ENCODE peak calls at places on chromosomes 12 and 14, in five cellular contexts. N is testis, Q is left ventricle myocardium inferior, C is A549, T is HepG2. R is an unnamed sample.
A peak's percentile ranks its signal among the peaks of the same experiment; 100 is the strongest.

GRCh38 chr14:105168979-105169507 is 467 bp upstream of the JAG2 start:
- DNase-seq in T (no peak), Q (no peak), C (peak; percentile 68), N (no peak), R (peak; percentile 40)

GRCh38 chr12:25797949-25798348 is 160.5 kb upstream of the RASSF8 start:
- DNase-seq in Q (no peak), N (no peak), T (no peak), C (no peak), R (no peak)

GRCh38 chr12:114616081-114616480 is 67.9 kb downstream of the TBX3 start:
- DNase-seq in N (no peak), C (no peak), T (no peak), Q (no peak), R (no peak)

GRCh38 chr12:114694436-114695304 is 10.7 kb upstream of the TBX3 start:
- DNase-seq in Q (no peak), C (no peak), N (no peak), T (no peak), R (no peak)

GRCh38 chr12:51884676-51885229 is 3.1 kb upstream of the ANKRD33 start:
- DNase-seq in C (peak; percentile 78), N (no peak), T (peak; percentile 80), Q (no peak), R (peak; percentile 72)

GRCh38 chr12:109738209-109738608 is 24.6 kb downstream of the FAM222A start:
- DNase-seq in Q (no peak), C (no peak), T (no peak), N (no peak), R (no peak)

GRCh38 chr14:89926709-89927108 is 27.8 kb downstream of the EFCAB11 start:
- DNase-seq in C (no peak), Q (no peak), N (no peak), T (peak; percentile 24), R (no peak)

GRCh38 chr14:68279777-68280233 is 460.2 kb downstream of the RAD51B start:
- DNase-seq in Q (no peak), N (no peak), C (no peak), T (no peak), R (no peak)

GRCh38 chr12:67892289-67892688 is 97.0 kb upstream of the IFNG-AS1 start:
- DNase-seq in N (no peak), C (no peak), Q (no peak), T (no peak), R (no peak)

GRCh38 chr14:59406454-59407245 is 58.5 kb downstream of the GPR135 start:
- DNase-seq in N (peak; percentile 33), Q (no peak), T (peak; percentile 66), C (no peak), R (peak; percentile 20)

GRCh38 chr12:48291511-48291910 is 59.2 kb downstream of the ZNF641 start:
- DNase-seq in N (no peak), T (no peak), Q (no peak), C (no peak), R (no peak)

GRCh38 chr14:104392001-104392395 is 187.6 kb upstream of the C14orf180 start:
- DNase-seq in N (no peak), T (no peak), C (no peak), Q (no peak), R (no peak)

GRCh38 chr12:55548756-55549155 is 646 bp upstream of the OR6C4 start:
- DNase-seq in T (no peak), C (no peak), Q (no peak), N (no peak), R (no peak)

GRCh38 chr12:52435659-52435999 is 1.5 kb upstream of the KRT75 start:
- DNase-seq in T (no peak), Q (no peak), N (no peak), C (no peak), R (no peak)

GRCh38 chr14:70857499-70857895 is 48.2 kb upstream of the MAP3K9 start:
- DNase-seq in N (no peak), T (no peak), Q (no peak), C (no peak), R (no peak)

GRCh38 chr14:21098134-21098891 is at the start of gene ZNF219:
- DNase-seq in N (peak; percentile 75), T (peak; percentile 74), C (peak; percentile 73), Q (peak; percentile 74), R (peak; percentile 75)

GRCh38 chr12:49838973-49839633 is 3.8 kb downstream of the BCDIN3D start:
- DNase-seq in Q (no peak), C (peak; percentile 58), N (no peak), T (peak; percentile 43), R (peak; percentile 60)

GRCh38 chr12:3920378-3921141 is 47.4 kb upstream of the PARP11 start:
- DNase-seq in Q (no peak), N (no peak), C (no peak), T (peak; percentile 66), R (peak; percentile 45)

GRCh38 chr14:31269599-31270195 is 62.1 kb upstream of the HECTD1 start:
- DNase-seq in T (no peak), Q (no peak), C (no peak), N (no peak), R (no peak)

GRCh38 chr14:31271648-31272047 is 64.1 kb upstream of the HECTD1 start:
- DNase-seq in C (no peak), T (no peak), N (no peak), Q (no peak), R (no peak)

GRCh38 chr14:31268216-31268615 is 60.6 kb upstream of the HECTD1 start:
- DNase-seq in Q (no peak), C (no peak), T (no peak), N (no peak), R (no peak)

GRCh38 chr14:31266437-31267331 is 59.1 kb upstream of the HECTD1 start:
- DNase-seq in C (no peak), Q (no peak), T (no peak), N (no peak), R (no peak)

DNA sequence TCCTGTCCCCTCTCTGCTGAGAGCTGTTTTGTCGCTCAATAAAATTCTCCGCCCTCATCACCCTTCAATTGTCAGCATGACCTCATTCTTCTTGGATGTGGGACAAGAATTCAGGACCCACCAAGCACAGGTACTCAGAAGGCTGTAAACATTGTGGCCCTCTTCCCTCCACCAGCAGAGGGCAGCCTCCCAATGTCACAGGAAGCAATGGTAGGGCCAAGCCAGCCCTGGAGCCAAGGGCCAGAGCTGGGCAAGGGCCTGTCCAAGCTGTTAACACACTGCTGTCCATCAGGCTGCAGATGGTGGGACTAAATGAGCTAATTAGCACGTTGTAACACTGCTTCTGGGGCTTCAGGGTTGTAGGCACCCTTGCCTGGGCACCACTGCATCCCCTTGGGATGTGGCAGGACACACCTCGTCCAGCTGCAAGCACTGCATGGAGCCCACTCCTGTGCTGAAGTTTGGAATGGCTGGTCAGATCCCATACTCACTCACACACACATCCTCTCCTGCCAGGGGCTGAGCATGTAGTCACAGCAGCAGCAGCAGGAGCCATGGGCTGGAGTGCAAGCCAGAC is 62.7 kb upstream of the HECTD1 start:
- DNase-seq in N (no peak), C (peak; percentile 53), Q (no peak), T (peak; percentile 77), R (peak; percentile 33)
- TF ChIP-seq CTCF in N (no peak), C (peak; percentile 14), Q (peak; percentile 10), T (peak; percentile 94), R (peak; percentile 37)

GRCh38 chr12:34297790-34298164 is 275.5 kb downstream of the ALG10 start:
- DNase-seq in T (no peak), N (no peak), Q (no peak), C (no peak), R (no peak)

GRCh38 chr12:34297126-34297789 is 275.0 kb downstream of the ALG10 start:
- DNase-seq in Q (no peak), N (no peak), C (no peak), T (no peak), R (no peak)

GRCh38 chr12:34294671-34295365 is 272.5 kb downstream of the ALG10 start:
- DNase-seq in N (peak; percentile 4), T (no peak), C (no peak), Q (peak; percentile 2), R (no peak)

GRCh38 chr12:34295366-34296142 is 273.3 kb downstream of the ALG10 start:
- DNase-seq in C (no peak), N (no peak), Q (peak; percentile 3), T (no peak), R (no peak)

DNA sequence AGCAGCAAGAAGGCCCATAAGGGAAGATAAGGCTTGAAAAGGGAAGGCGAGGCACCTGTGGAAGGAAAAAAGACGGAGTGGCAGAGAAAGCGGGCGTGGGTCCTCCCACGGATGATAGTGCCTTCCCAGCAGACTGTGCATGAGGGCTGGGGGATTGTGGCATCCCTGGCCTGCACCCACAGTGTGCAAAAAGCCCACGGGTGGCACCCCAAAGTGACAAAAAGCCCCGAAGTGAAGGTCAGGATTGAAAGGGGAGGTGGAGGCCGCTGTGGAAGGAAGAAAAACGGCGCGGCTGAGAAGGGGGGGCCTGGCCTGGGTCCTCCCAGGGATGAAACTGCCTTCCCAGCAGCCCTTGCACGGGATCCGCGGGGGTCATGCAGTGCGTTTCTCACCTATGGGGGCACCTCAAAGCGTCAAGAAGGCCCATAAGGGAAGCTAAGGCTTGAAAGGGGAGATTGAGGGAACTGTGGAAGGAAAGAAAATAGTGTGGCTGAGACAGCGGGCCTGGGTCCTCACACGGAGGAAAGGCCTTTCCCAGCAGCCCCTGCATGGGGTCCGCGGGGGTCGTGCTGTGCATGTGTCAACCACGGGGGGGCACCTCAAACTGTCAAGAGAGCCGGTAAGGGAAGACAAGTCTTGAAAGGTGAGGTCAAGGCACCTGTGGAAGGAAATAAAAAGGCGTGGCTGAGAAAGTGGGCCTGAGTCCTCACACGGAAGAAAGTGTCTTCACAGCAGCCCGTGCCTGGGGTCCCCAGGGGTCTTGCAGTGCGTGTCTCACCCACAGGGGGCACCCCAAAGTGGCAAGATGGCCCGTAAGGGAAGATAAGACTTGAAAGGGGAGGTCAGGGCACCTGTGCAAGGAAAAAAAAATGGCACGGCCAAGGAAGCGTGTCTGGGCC is 274.1 kb downstream of the ALG10 start:
- DNase-seq in N (peak; percentile 9), T (no peak), C (no peak), Q (peak; percentile 6), R (no peak)
- H3K9me3 ChIP-seq in N (no peaks in the 10 kb centered on the region), T (no peaks in the 10 kb centered on the region), C (no peaks in the 10 kb centered on the region), Q (peaks cover 7% of the 10 kb centered on the region), R (no peaks in the 10 kb centered on the region)

DNA sequence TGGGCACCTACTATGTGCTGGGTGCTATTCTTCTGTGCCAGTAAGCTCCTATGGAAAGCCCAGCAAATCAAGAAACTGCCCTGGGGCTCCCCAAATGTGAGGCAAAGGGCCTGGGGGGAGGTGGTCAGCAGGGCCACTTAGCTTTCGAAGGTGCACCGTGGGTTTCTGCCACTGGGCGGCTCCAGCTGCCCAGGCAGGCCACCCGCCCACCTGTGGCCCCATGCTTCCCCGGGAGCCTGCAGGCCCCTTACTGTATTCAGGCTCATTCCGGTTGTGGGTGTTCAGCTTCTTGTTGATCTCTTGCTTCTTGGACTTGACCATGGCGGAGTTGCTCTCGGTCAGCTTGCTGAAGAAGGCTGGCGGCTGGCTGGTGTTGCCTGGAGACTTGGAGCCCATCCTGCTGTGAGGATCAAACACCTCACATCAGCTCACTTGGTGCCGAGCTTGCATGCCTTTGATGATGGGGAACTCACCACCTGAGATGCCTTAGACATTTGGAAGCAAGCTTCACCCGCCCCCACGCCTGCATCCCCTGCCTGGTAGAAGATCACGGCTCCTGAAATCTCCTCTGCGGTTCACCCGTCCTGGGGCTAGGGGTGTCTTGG is 37.3 kb downstream of the RFLNA start:
- DNase-seq in Q (no peak), C (peak; percentile 56), N (no peak), T (no peak), R (no peak)
- TF ChIP-seq CTCF in Q (peak; percentile 27), C (peak; percentile 34), N (no peak), T (peak; percentile 62), R (peak; percentile 28)

DNA sequence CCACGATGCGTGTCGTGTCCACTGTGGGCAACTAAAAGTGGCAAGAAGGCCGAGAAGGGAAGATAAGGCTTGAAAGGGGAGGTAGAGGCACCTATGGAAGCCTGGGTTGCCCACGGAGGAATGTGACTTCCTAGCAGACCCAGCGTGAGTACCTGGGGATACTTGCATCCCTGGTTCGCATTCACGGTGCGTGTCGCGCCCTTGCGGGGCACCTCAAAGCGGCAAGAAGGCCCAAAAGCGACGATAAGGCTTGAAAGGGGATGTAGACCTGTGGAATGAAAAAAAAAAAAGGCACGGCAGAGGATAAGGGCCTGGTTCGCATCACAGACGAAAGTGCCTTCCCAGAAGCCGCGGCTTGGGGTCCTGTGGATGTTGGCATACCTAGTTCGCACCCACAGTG is 282.9 kb downstream of the ALG10 start:
- DNase-seq in C (no peak), T (no peak), N (no peak), Q (no peak), R (no peak)
- H3K9me3 ChIP-seq in C (no peaks in the 10 kb centered on the region), T (no peaks in the 10 kb centered on the region), N (no peaks in the 10 kb centered on the region), Q (peaks cover 49% of the 10 kb centered on the region), R (no peaks in the 10 kb centered on the region)